ENCODE peak calls at places on chromosomes 7 and 10, in four cellular contexts. One of them, this sample, is unnamed.
A peak's percentile ranks its signal among the peaks of the same experiment; 100 is the strongest.

GRCh38 chr7:142749218-142749993 is at the start of gene PRSS1:
- DNase-seq in A549: no peak
- DNase-seq in IMR-90: no peak
- DNase-seq in HepG2: no peak
- DNase-seq in this sample: no peak

GRCh38 chr7:81684513-81685262 is 85.2 kb downstream of the HGF start:
- DNase-seq in A549: peak; percentile 97
- DNase-seq in IMR-90: peak; percentile 100
- DNase-seq in HepG2: peak; percentile 53
- DNase-seq in this sample: no peak

GRCh38 chr7:45682836-45683555 is 108.8 kb downstream of the ADCY1 start:
- DNase-seq in A549: no peak
- DNase-seq in IMR-90: no peak
- DNase-seq in HepG2: no peak
- DNase-seq in this sample: no peak

GRCh38 chr10:86253171-86254072 is 113.2 kb downstream of the GRID1 start:
- DNase-seq in A549: no peak
- DNase-seq in IMR-90: no peak
- DNase-seq in HepG2: no peak
- DNase-seq in this sample: no peak

GRCh38 chr7:40608321-40609075 is 473.7 kb downstream of the SUGCT start:
- DNase-seq in A549: no peak
- DNase-seq in IMR-90: no peak
- DNase-seq in HepG2: no peak
- DNase-seq in this sample: no peak

GRCh38 chr10:112953075-112953501 is 3.0 kb downstream of the TCF7L2 start:
- DNase-seq in A549: no peak
- DNase-seq in IMR-90: peak; percentile 37
- DNase-seq in HepG2: no peak
- DNase-seq in this sample: no peak

GRCh38 chr7:27115161-27116018 is 12.9 kb upstream of the HOXA2 start:
- DNase-seq in A549: peak; percentile 82
- DNase-seq in IMR-90: peak; percentile 92
- DNase-seq in HepG2: no peak
- DNase-seq in this sample: no peak

GRCh38 chr10:58818889-58819288 is 306.2 kb downstream of the BICC1 start:
- DNase-seq in A549: peak; percentile 60
- DNase-seq in IMR-90: peak; percentile 79
- DNase-seq in HepG2: peak; percentile 16
- DNase-seq in this sample: no peak

GRCh38 chr7:46871516-46871915 is 710.4 kb downstream of the TNS3 start:
- DNase-seq in A549: no peak
- DNase-seq in IMR-90: no peak
- DNase-seq in HepG2: no peak
- DNase-seq in this sample: no peak

GRCh38 chr10:31288961-31289360 is 30.1 kb upstream of the ZEB1 start:
- DNase-seq in A549: no peak
- DNase-seq in IMR-90: peak; percentile 5
- DNase-seq in HepG2: no peak
- DNase-seq in this sample: no peak

GRCh38 chr7:73978681-73979563 is 49.1 kb upstream of the ELN start:
- DNase-seq in A549: peak; percentile 90
- DNase-seq in IMR-90: no peak
- DNase-seq in HepG2: peak; percentile 89
- DNase-seq in this sample: peak; percentile 76

GRCh38 chr10:58358947-58359346 is 24.1 kb downstream of the UBE2D1 start:
- DNase-seq in A549: no peak
- DNase-seq in IMR-90: no peak
- DNase-seq in HepG2: no peak
- DNase-seq in this sample: no peak

GRCh38 chr7:41709621-41710020 is 6.7 kb upstream of the INHBA start:
- DNase-seq in A549: no peak
- DNase-seq in IMR-90: peak; percentile 99
- DNase-seq in HepG2: no peak
- DNase-seq in this sample: no peak

GRCh38 chr10:43043773-43044394 is 33.0 kb upstream of the RET start:
- DNase-seq in A549: no peak
- DNase-seq in IMR-90: no peak
- DNase-seq in HepG2: no peak
- DNase-seq in this sample: no peak

GRCh38 chr7:135245226-135245625 is 11.6 kb downstream of the STRA8 start:
- DNase-seq in A549: no peak
- DNase-seq in IMR-90: no peak
- DNase-seq in HepG2: no peak
- DNase-seq in this sample: no peak

GRCh38 chr10:59536151-59536550 is 173.5 kb downstream of the SLC16A9 start:
- DNase-seq in A549: no peak
- DNase-seq in IMR-90: peak; percentile 92
- DNase-seq in HepG2: no peak
- DNase-seq in this sample: no peak

DNA sequence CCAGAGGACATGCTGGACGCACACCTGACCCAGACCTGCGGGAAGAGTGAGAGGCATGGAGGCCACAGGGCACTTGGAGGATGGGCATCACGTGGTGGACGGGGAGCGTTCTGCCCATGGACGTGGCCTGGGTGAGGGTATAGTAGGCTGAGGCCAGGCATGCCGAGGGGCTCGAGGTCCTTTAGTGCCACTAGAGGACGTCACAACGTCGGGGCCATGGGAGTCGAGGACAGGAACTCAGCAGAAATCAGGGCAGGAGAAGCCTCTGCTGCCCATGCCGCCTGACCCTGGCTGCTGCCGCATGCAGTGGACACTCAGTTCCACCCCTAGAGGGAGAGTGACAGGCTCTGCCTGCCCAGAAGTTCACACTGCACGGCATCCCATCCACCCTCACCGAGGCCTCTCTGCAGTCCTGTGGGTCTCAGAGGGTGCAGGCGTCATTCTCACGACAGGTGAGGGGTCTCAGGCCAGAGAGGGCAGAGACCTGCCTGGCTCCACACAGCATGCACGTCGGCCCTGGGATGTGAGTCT is 198.7 kb downstream of the ADARB2 start:
- DNase-seq in A549: no peak
- DNase-seq in IMR-90: no peak
- DNase-seq in HepG2: no peak
- DNase-seq in this sample: no peak
- TF ChIP-seq MAZ in A549: no peak
- TF ChIP-seq MAZ in IMR-90: no peak
- TF ChIP-seq MAZ in HepG2: no peak
- TF ChIP-seq MAZ in this sample: no peak

GRCh38 chr10:125084191-125085186 is 75.9 kb downstream of the CTBP2 start:
- DNase-seq in A549: peak; percentile 93
- DNase-seq in IMR-90: peak; percentile 97
- DNase-seq in HepG2: peak; percentile 12
- DNase-seq in this sample: no peak
- TF ChIP-seq MAZ in A549: no peak
- TF ChIP-seq MAZ in IMR-90: peak; percentile 71
- TF ChIP-seq MAZ in HepG2: no peak
- TF ChIP-seq MAZ in this sample: no peak

GRCh38 chr7:94700926-94701554 is 45.1 kb upstream of the SGCE start:
- DNase-seq in A549: no peak
- DNase-seq in IMR-90: peak; percentile 19
- DNase-seq in HepG2: peak; percentile 76
- DNase-seq in this sample: no peak

GRCh38 chr7:94701555-94701973 is 45.6 kb upstream of the SGCE start:
- DNase-seq in A549: peak; percentile 58
- DNase-seq in IMR-90: peak; percentile 52
- DNase-seq in HepG2: peak; percentile 99
- DNase-seq in this sample: no peak

GRCh38 chr7:94697671-94697994 is 41.7 kb upstream of the SGCE start:
- DNase-seq in A549: no peak
- DNase-seq in IMR-90: no peak
- DNase-seq in HepG2: no peak
- DNase-seq in this sample: no peak

GRCh38 chr7:94698275-94698674 is 42.3 kb upstream of the SGCE start:
- DNase-seq in A549: peak; percentile 43
- DNase-seq in IMR-90: peak; percentile 84
- DNase-seq in HepG2: peak; percentile 81
- DNase-seq in this sample: no peak

GRCh38 chr7:94696981-94697670 is 41.2 kb upstream of the SGCE start:
- DNase-seq in A549: peak; percentile 74
- DNase-seq in IMR-90: peak; percentile 97
- DNase-seq in HepG2: peak; percentile 76
- DNase-seq in this sample: no peak
- TF ChIP-seq MAZ in A549: no peak
- TF ChIP-seq MAZ in IMR-90: no peak
- TF ChIP-seq MAZ in HepG2: no peak
- TF ChIP-seq MAZ in this sample: no peak

DNA sequence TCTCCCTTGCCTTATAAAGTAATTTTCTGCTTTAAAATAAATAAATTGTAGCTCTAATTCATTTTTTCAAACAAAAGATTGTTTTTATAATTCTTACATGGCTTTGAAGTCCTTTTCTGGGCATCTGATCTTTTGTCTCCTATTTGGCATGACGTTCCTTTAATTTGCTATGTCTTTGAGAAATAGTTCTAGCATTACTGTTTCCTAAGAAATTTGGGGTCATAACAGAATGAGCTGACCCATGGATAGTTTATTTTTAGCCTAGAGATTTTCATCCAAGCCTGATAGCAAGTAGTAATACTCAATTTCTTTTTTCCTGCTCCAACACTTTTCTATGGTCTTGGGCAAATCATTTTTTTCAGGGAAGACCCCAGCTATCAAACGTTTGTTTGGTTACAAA is 31.4 kb downstream of the CCDC71L start:
- DNase-seq in A549: no peak
- DNase-seq in IMR-90: peak; percentile 68
- DNase-seq in HepG2: no peak
- DNase-seq in this sample: no peak
- TF ChIP-seq MAZ in A549: no peak
- TF ChIP-seq MAZ in IMR-90: no peak
- TF ChIP-seq MAZ in HepG2: no peak
- TF ChIP-seq MAZ in this sample: no peak

DNA sequence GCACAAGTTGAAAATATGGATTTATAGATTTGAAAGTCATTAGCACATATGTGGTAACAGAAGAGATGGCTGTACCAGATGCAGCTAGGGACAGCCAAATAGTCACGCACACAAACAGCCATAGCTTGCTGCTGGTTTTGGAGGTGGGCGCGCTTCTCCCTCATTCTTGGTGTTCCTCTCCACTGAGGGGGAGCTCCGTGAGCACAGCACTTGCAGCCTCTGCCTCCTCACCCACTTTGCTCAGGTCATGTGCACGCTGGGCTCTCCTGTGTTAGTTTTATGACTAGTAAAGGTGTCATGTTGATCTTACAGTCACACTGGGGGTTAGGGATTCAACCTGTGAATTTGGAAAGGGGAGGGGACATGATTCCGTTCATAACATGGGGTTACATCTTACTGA is 8.5 kb upstream of the ZNF786 start:
- DNase-seq in A549: no peak
- DNase-seq in IMR-90: no peak
- DNase-seq in HepG2: no peak
- DNase-seq in this sample: no peak
- TF ChIP-seq MAZ in A549: no peak
- TF ChIP-seq MAZ in IMR-90: no peak
- TF ChIP-seq MAZ in HepG2: no peak
- TF ChIP-seq MAZ in this sample: no peak

This sample was measured in K562.